ENCODE peak calls at places on chromosome 16, in five cellular contexts. C is GDM1; L is trophoblast cell; K is CD8-positive, alpha-beta T cell; P is NCI-H1417 treated with DMSO at 0.1 percent for 48 hours. R is an unnamed sample.
A peak's percentile ranks its signal among the peaks of the same experiment; 100 is the strongest.

GRCh38 chr16:84062734-84063640 is 20.4 kb upstream of the SLC38A8 start:
- DNase-seq in C (peak; percentile 4), L (peak; percentile 77), K (peak; percentile 27), P (no peak), R (peak; percentile 43)

GRCh38 chr16:83955218-83956130 is 2.4 kb downstream of the OSGIN1 start:
- DNase-seq in C (no peak), L (no peak), K (no peak), P (no peak), R (no peak)

GRCh38 chr16:11964761-11965539 is at the start of gene TNFRSF17:
- DNase-seq in C (no peak), L (no peak), K (no peak), P (no peak), R (no peak)

GRCh38 chr16:50021509-50021908 is 3.5 kb upstream of the CNEP1R1 start:
- DNase-seq in C (no peak), L (peak; percentile 43), K (no peak), P (no peak), R (no peak)

GRCh38 chr16:16138034-16138635 is 85.2 kb downstream of the ABCC6 start:
- DNase-seq in C (no peak), L (no peak), K (no peak), P (no peak), R (no peak)

GRCh38 chr16:637081-638018 is 1.2 kb upstream of the METTL26 start:
- DNase-seq in C (peak; percentile 86), L (no peak), K (peak; percentile 81), P (no peak), R (peak; percentile 84)

GRCh38 chr16:12587170-12587569 is 216.5 kb downstream of the CPPED1 start:
- DNase-seq in C (no peak), L (no peak), K (no peak), P (no peak), R (no peak)

GRCh38 chr16:57358527-57359095 is at the start of gene CCL22:
- DNase-seq in C (no peak), L (no peak), K (no peak), P (no peak), R (peak; percentile 73)

GRCh38 chr16:35195173-35195863 is 1735.9 kb downstream of the TP53TG3F start:
- DNase-seq in C (no peak), L (no peak), K (no peak), P (no peak), R (no peak)

GRCh38 chr16:87041286-87041685 is 275.9 kb downstream of the C16orf95 start:
- DNase-seq in C (no peak), L (no peak), K (no peak), P (no peak), R (no peak)

GRCh38 chr16:56944954-56945839 is 13.3 kb downstream of the HERPUD1 start:
- DNase-seq in C (no peak), L (peak; percentile 95), K (no peak), P (no peak), R (no peak)

GRCh38 chr16:70670175-70670574 is 15.7 kb downstream of the MTSS2 start:
- DNase-seq in C (no peak), L (no peak), K (no peak), P (no peak), R (no peak)

GRCh38 chr16:67966549-67967182 is 1.8 kb downstream of the SLC12A4 start:
- DNase-seq in C (no peak), L (peak; percentile 47), K (no peak), P (no peak), R (peak; percentile 35)

GRCh38 chr16:30974348-30974747 is 10.7 kb upstream of the HSD3B7 start:
- DNase-seq in C (no peak), L (no peak), K (no peak), P (no peak), R (no peak)

GRCh38 chr16:23801387-23801786 is 34.4 kb upstream of the PRKCB start:
- DNase-seq in C (peak; percentile 63), L (peak; percentile 83), K (peak; percentile 70), P (no peak), R (peak; percentile 72)

GRCh38 chr16:89695875-89696597 is 5.5 kb downstream of the SPATA2L start:
- DNase-seq in C (no peak), L (no peak), K (no peak), P (no peak), R (no peak)

GRCh38 chr16:11618107-11618717 is 31.5 kb upstream of the LITAF start:
- DNase-seq in C (no peak), L (peak; percentile 63), K (no peak), P (no peak), R (no peak)

GRCh38 chr16:48535831-48536599 is 74.0 kb downstream of the N4BP1 start:
- DNase-seq in C (peak; percentile 57), L (no peak), K (no peak), P (no peak), R (peak; percentile 40)

GRCh38 chr16:27025581-27025980 is 41.1 kb upstream of the C16orf82 start:
- DNase-seq in C (no peak), L (no peak), K (no peak), P (no peak), R (no peak)

GRCh38 chr16:51971184-51971583 is 575.8 kb downstream of the TOX3 start:
- DNase-seq in C (no peak), L (no peak), K (no peak), P (no peak), R (no peak)

GRCh38 chr16:15677447-15677846 is 27.4 kb downstream of the NDE1 start:
- DNase-seq in C (no peak), L (no peak), K (no peak), P (no peak), R (no peak)

GRCh38 chr16:12341423-12341822 is 364.9 kb downstream of the SNX29 start:
- DNase-seq in C (no peak), L (peak; percentile 58), K (no peak), P (no peak), R (no peak)

GRCh38 chr16:79673635-79674034 is 73.1 kb upstream of the MAF start:
- DNase-seq in C (no peak), L (peak; percentile 80), K (no peak), P (no peak), R (no peak)

GRCh38 chr16:55107851-55108250 is 177.2 kb downstream of the IRX5 start:
- DNase-seq in C (no peak), L (no peak), K (no peak), P (no peak), R (no peak)

GRCh38 chr16:81542609-81543570 is 98.3 kb downstream of the CMIP start:
- DNase-seq in C (no peak), L (no peak), K (no peak), P (no peak), R (no peak)

GRCh38 chr16:9948933-9949332 is 233.3 kb downstream of the GRIN2A start:
- DNase-seq in C (no peak), L (no peak), K (no peak), P (no peak), R (no peak)

GRCh38 chr16:21710938-21711337 is 47.2 kb downstream of the OTOA start:
- DNase-seq in C (no peak), L (no peak), K (no peak), P (no peak), R (no peak)

GRCh38 chr16:85157813-85158701 is 45.8 kb upstream of the CIBAR2 start:
- DNase-seq in C (no peak), L (no peak), K (peak; percentile 21), P (no peak), R (no peak)

GRCh38 chr16:80733366-80733901 is 71.0 kb downstream of the CDYL2 start:
- DNase-seq in C (no peak), L (peak; percentile 72), K (no peak), P (no peak), R (no peak)

GRCh38 chr16:54460254-54460860 is 173.8 kb upstream of the IRX3 start:
- DNase-seq in C (no peak), L (no peak), K (no peak), P (no peak), R (no peak)

GRCh38 chr16:425082-425718 is at the start of gene RAB11FIP3:
- DNase-seq in C (peak; percentile 80), L (peak; percentile 69), K (peak; percentile 80), P (peak; percentile 46), R (peak; percentile 65)